ENCODE peak calls at places on chromosomes 12 and 14, in five cellular contexts. O, N, X, M and P are unnamed samples.

GRCh38 chr12:84135879-84136278 is 776.7 kb downstream of the SLC6A15 start:
- DNase-seq in O (no peak), N (no peak), X (no peak), M (no peak), P (no peak)

GRCh38 chr12:54419088-54419887 is at the start of gene ITGA5:
- DNase-seq in O (peak), N (peak), X (peak), M (no peak), P (no peak)

GRCh38 chr14:99609245-99610117 is 5.5 kb upstream of the CCDC85C start:
- DNase-seq in O (peak), N (no peak), X (no peak), M (no peak), P (no peak)

GRCh38 chr12:47931187-47931586 is 26.4 kb upstream of the VDR start:
- DNase-seq in O (no peak), N (no peak), X (no peak), M (no peak), P (no peak)

GRCh38 chr12:6612247-6612646 is 5.1 kb upstream of the CHD4 start:
- DNase-seq in O (no peak), N (no peak), X (peak), M (no peak), P (no peak)

GRCh38 chr12:6463211-6463610 is 7.3 kb downstream of the VAMP1 start:
- DNase-seq in O (no peak), N (no peak), X (no peak), M (no peak), P (no peak)

GRCh38 chr14:89807151-89807550 is 147.4 kb downstream of the EFCAB11 start:
- DNase-seq in O (no peak), N (no peak), X (no peak), M (no peak), P (no peak)

GRCh38 chr12:112096667-112097066 is 11.9 kb downstream of the NAA25 start:
- DNase-seq in O (peak), N (no peak), X (no peak), M (no peak), P (no peak)

GRCh38 chr14:31937730-31938346 is 139.3 kb upstream of the ARHGAP5 start:
- DNase-seq in O (peak), N (no peak), X (no peak), M (no peak), P (peak)

GRCh38 chr14:54343276-54344121 is 53.3 kb upstream of the CDKN3 start:
- DNase-seq in O (no peak), N (no peak), X (no peak), M (no peak), P (no peak)

GRCh38 chr12:68745376-68745903 is 536 bp upstream of the SLC35E3 start:
- DNase-seq in O (peak), N (no peak), X (no peak), M (no peak), P (no peak)

GRCh38 chr12:67286257-67286656 is 17.1 kb downstream of the CAND1 start:
- DNase-seq in O (no peak), N (no peak), X (no peak), M (no peak), P (no peak)

GRCh38 chr12:44780221-44780770 is 95.8 kb downstream of the NELL2 start:
- DNase-seq in O (no peak), N (no peak), X (no peak), M (no peak), P (no peak)

GRCh38 chr12:78146365-78146772 is 315.7 kb downstream of the NAV3 start:
- DNase-seq in O (no peak), N (no peak), X (no peak), M (peak), P (no peak)

GRCh38 chr14:91311284-91311662 is 66.8 kb upstream of the GPR68 start:
- DNase-seq in O (no peak), N (no peak), X (no peak), M (no peak), P (no peak)

GRCh38 chr12:117889098-117889497 is 79.7 kb downstream of the KSR2 start:
- DNase-seq in O (no peak), N (no peak), X (no peak), M (no peak), P (no peak)

GRCh38 chr12:2640281-2640680 is 154.5 kb upstream of the FKBP4 start:
- DNase-seq in O (peak), N (no peak), X (no peak), M (no peak), P (no peak)

GRCh38 chr12:80979251-80979650 is 41.5 kb upstream of the LIN7A start:
- DNase-seq in O (no peak), N (no peak), X (no peak), M (no peak), P (no peak)

GRCh38 chr14:72812292-72812851 is 81.5 kb downstream of the DPF3 start:
- DNase-seq in O (no peak), N (peak), X (peak), M (no peak), P (peak)

GRCh38 chr14:103393078-103393477 is 7.9 kb downstream of the MARK3 start:
- DNase-seq in O (no peak), N (no peak), X (no peak), M (no peak), P (no peak)

GRCh38 chr12:126069549-126070165 is 1004.4 kb downstream of the AACS start:
- DNase-seq in O (peak), N (peak), X (no peak), M (no peak), P (no peak)

GRCh38 chr12:29238822-29239291 is 89.8 kb downstream of the FAR2 start:
- DNase-seq in O (no peak), N (no peak), X (no peak), M (no peak), P (no peak)

GRCh38 chr12:117151195-117152031 is 38.9 kb downstream of the FBXO21 start:
- DNase-seq in O (peak), N (peak), X (peak), M (no peak), P (no peak)

GRCh38 chr12:4270670-4271432 is 2.7 kb upstream of the CCND2 start:
- DNase-seq in O (no peak), N (peak), X (peak), M (no peak), P (no peak)

GRCh38 chr14:28756896-28757570 is 9.6 kb upstream of the FOXG1 start:
- DNase-seq in O (peak), N (no peak), X (no peak), M (no peak), P (no peak)

GRCh38 chr12:76919388-76920181 is 40.8 kb upstream of the CSRP2 start:
- DNase-seq in O (no peak), N (no peak), X (no peak), M (no peak), P (no peak)

GRCh38 chr12:89859513-89860220 is 151.0 kb upstream of the ATP2B1 start:
- DNase-seq in O (no peak), N (no peak), X (no peak), M (no peak), P (no peak)

GRCh38 chr12:93080452-93080851 is 151.4 kb upstream of the EEA1 start:
- DNase-seq in O (no peak), N (no peak), X (no peak), M (no peak), P (no peak)

GRCh38 chr14:72419226-72419625 is 474.7 kb downstream of the DPF3 start:
- DNase-seq in O (no peak), N (no peak), X (no peak), M (no peak), P (no peak)

GRCh38 chr12:111828338-111828979 is 13.6 kb upstream of the MAPKAPK5 start:
- DNase-seq in O (no peak), N (no peak), X (no peak), M (no peak), P (no peak)

GRCh38 chr12:53231859-53232640 is at the start of gene RARG:
- DNase-seq in O (peak), N (peak), X (peak), M (no peak), P (peak)

GRCh38 chr12:76863005-76863670 is 15.7 kb downstream of the CSRP2 start:
- DNase-seq in O (no peak), N (no peak), X (no peak), M (peak), P (no peak)

GRCh38 chr12:1929985-1930815 is 11.7 kb upstream of the CACNA2D4 start:
- DNase-seq in O (no peak), N (no peak), X (peak), M (no peak), P (no peak)

GRCh38 chr12:47604474-47604873 is 101.4 kb downstream of the RPAP3 start:
- DNase-seq in O (no peak), N (no peak), X (no peak), M (no peak), P (no peak)

GRCh38 chr12:40325349-40325960 is 100.7 kb downstream of the LRRK2 start:
- DNase-seq in O (peak), N (no peak), X (no peak), M (no peak), P (no peak)

GRCh38 chr14:68820536-68820935 is 27.7 kb upstream of the ZFP36L1 start:
- DNase-seq in O (no peak), N (no peak), X (no peak), M (no peak), P (no peak)

DNA sequence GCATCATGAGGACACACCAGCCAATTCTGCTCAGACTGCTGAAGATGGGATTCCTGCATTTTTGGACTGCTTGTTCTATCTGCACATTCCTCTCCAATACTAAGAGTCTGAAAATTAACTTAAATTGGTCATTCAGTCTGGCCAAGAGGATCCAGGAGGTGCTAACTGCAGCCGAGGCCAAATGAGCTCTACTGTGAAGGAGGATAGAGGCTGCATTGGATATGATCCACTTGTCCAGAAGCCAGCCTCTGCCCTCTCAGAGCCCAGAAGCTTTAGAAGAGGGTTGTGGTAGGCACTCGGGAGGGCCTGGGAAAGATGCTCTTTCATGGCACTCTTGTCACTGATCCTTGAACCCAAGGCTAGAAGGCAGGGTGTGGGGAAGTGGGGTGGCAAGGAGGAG is 37.1 kb upstream of the PLEK2 start:
- DNase-seq in O (no peak), N (no peak), X (no peak), M (no peak), P (no peak)
- H3K27ac ChIP-seq in O (no peak), N (no peak), X (no peak), M (no peak), P (no peak)

DNA sequence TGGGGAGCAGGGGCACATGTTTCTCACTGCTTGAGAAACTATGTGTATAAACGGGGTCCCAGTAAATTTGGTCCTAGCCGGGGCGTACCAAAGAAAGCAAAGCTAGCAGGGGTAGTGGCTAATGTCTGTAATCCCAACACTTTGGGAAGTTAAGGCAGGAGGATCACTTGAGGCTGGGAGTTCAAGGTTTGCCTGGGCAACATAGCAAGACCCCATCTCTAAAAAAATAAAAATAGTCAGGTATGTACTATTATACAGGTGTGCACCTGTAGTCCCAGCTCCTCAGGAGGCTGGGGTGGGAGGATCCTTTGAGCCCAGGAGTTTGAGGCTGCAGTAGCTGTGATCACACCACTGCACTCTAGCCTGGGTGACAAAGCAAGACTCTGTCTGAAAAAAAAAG is 142.2 kb downstream of the PAWR start:
- DNase-seq in O (no peak), N (no peak), X (no peak), M (no peak), P (no peak)
- H3K27ac ChIP-seq in O (peak), N (peak), X (peak), M (peak), P (peak)

DNA sequence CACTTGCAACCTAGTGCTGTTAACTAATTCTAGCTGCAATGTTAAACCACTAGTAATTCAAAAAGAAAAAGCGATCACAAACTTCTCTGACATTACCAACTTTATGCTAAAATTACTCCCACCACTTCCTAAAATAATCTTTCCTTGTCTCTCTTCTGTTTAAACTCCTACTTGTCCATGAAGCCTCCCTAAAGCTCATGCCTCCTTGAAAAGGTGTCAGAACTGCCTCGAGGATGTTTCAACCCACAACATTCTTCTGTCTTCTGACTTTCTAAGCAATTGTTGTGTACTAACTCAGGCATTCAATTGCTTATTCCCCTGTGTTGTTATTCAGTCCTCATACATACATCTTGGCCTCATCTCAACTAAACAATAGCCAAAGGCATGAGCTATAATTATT is 5.9 kb downstream of the GNPTAB start:
- DNase-seq in O (no peak), N (no peak), X (no peak), M (no peak), P (no peak)
- H3K27ac ChIP-seq in O (no peak), N (no peak), X (no peak), M (no peak), P (peak)

DNA sequence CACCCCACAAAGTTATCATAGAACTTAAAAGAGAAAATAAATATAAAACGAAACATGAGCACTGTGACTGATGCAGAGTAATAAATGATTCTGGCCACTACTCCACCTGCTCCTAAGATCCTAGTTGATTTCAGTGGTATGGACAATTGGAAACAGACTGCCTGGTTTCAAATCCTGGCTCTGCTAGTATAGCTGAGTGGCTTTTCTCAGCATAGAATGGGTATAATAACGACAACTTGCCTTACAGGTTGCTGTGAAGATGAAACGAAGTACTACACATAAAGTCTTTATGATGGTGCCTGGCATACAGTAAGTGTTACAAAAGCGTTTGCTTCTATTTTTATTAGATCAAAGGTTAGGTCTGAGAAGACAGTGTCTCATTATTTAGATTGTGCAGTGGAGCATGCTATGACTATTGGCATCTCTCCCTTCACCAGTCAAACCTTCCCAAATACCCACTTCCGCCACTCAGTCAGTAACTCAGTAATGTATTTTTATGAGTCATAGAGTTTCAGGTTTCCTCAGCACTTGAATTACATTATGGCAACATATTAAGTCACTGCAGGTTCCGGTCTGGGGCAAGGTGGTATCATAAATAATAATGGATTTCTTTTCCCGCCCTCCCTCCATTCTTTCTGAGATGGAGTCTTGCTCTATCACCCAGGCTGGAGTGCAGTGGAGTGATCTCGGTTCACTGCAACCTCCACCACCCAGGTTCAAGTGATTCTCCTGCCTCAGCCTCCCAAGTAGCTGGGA is 29.7 kb upstream of the NR2C1 start:
- DNase-seq in O (peak), N (no peak), X (no peak), M (peak), P (no peak)
- H3K27ac ChIP-seq in O (peak), N (no peak), X (no peak), M (no peak), P (no peak)

GRCh38 chr12:66269757-66270383 is 32.4 kb upstream of the HELB start:
- DNase-seq in O (peak), N (no peak), X (no peak), M (peak), P (peak)
- H3K27ac ChIP-seq in O (no peak), N (no peak), X (no peak), M (no peak), P (no peak)

GRCh38 chr12:52190860-52191729 is 719 bp downstream of the KRT80 start:
- DNase-seq in O (peak), N (peak), X (no peak), M (no peak), P (no peak)
- H3K27ac ChIP-seq in O (peak), N (peak), X (peak), M (peak), P (no peak)

GRCh38 chr14:35851823-35852222 is 25.7 kb downstream of the BRMS1L start:
- DNase-seq in O (no peak), N (no peak), X (no peak), M (no peak), P (no peak)

GRCh38 chr14:35858521-35859209 is 32.5 kb downstream of the BRMS1L start:
- DNase-seq in O (no peak), N (no peak), X (no peak), M (no peak), P (no peak)

GRCh38 chr14:35853225-35853624 is 27.1 kb downstream of the BRMS1L start:
- DNase-seq in O (no peak), N (no peak), X (no peak), M (no peak), P (no peak)

GRCh38 chr14:35854696-35855270 is 28.6 kb downstream of the BRMS1L start:
- DNase-seq in O (no peak), N (no peak), X (no peak), M (no peak), P (no peak)

DNA sequence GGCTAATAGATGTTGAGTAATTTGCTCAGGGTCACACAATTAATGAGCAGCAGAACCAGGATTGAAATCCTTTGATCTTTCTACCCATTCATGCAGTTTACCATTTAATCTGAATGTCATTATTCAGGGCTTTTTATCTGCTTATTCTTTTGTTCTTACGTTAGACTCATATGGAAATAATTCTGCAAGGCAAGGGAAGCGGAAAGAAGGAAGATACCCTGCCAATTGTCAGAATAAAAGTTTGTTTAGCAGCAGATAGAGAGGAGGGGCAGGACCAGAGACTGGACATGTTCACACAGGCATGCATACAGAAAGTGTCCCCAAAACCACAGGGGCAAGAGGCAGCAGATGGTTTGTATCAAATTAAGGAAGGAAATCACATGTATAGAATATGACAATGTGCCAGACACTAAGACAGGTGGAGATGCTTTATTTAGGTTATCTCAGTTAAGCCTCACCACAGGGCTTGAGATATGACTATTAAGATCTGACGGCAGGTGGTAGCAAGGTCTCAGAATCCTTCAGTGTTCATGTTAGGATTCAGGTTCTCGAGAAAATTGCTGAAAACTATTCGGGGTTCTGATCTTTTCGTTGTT is 29.8 kb downstream of the BRMS1L start:
- DNase-seq in O (no peak), N (no peak), X (no peak), M (no peak), P (no peak)
- H3K27ac ChIP-seq in O (no peak), N (no peak), X (no peak), M (no peak), P (no peak)

GRCh38 chr12:132570635-132571034 is 39.7 kb downstream of the LRCOL1 start:
- DNase-seq in O (no peak), N (no peak), X (no peak), M (no peak), P (no peak)
- H3K27ac ChIP-seq in O (no peak), N (no peak), X (no peak), M (no peak), P (no peak)

DNA sequence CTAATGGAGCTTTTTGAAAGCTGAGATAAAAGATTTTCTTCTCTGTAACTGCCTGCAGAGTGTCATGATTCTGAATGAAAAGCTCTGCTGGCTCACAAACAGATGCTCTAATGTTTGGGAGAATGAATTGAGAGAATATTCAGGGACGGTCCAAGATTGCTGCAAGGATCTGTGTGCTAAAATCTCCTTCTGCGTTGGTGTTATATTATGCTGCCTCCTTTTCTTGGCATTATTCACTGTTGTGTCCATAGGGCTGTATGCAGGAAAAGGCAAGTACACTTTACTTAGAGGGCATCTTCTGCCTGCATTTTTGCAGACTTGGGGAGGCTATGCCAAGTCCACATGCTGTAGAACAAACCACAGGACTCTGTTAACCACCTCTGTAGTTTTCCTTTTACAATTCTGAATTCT is 209.8 kb upstream of the KRR1 start:
- DNase-seq in O (no peak), N (no peak), X (no peak), M (no peak), P (no peak)
- H3K27ac ChIP-seq in O (peak), N (peak), X (peak), M (no peak), P (no peak)